ENCODE peak calls at places on chromosomes 6 and 20, in five cellular contexts. E, I, J, F and P are unnamed samples.

GRCh38 chr6:94245395-94245794 is 826.0 kb upstream of the EPHA7 start:
- DNase-seq in E (no peak), I (no peak), J (no peak), F (no peak), P (no peak)

GRCh38 chr6:100237881-100238280 is 226.8 kb downstream of the SIM1 start:
- DNase-seq in E (no peak), I (no peak), J (no peak), F (no peak), P (no peak)

GRCh38 chr6:139519571-139520031 is 145.2 kb upstream of the CITED2 start:
- DNase-seq in E (no peak), I (no peak), J (peak), F (no peak), P (no peak)

GRCh38 chr6:55528624-55529023 is 50.4 kb downstream of the HMGCLL1 start:
- DNase-seq in E (no peak), I (peak), J (peak), F (no peak), P (no peak)

GRCh38 chr20:61763740-61764400 is 301.8 kb downstream of the TAF4 start:
- DNase-seq in E (no peak), I (peak), J (no peak), F (no peak), P (no peak)

GRCh38 chr6:148524976-148525375 is 182.3 kb downstream of the SASH1 start:
- DNase-seq in E (no peak), I (no peak), J (peak), F (no peak), P (no peak)

GRCh38 chr6:159633196-159633595 is 59.8 kb downstream of the SOD2 start:
- DNase-seq in E (no peak), I (no peak), J (peak), F (no peak), P (no peak)

GRCh38 chr6:149003560-149003959 is 256.7 kb downstream of the UST start:
- DNase-seq in E (no peak), I (no peak), J (no peak), F (no peak), P (no peak)

GRCh38 chr6:35754452-35755321 is 17.9 kb downstream of the ARMC12 start:
- DNase-seq in E (no peak), I (no peak), J (no peak), F (no peak), P (no peak)

GRCh38 chr6:97305676-97306075 is 22.7 kb upstream of the MMS22L start:
- DNase-seq in E (no peak), I (no peak), J (no peak), F (no peak), P (no peak)

GRCh38 chr6:7532232-7532631 is 9.2 kb upstream of the DSP start:
- DNase-seq in E (no peak), I (peak), J (no peak), F (no peak), P (no peak)

GRCh38 chr20:24622856-24623255 is 153.4 kb downstream of the SYNDIG1 start:
- DNase-seq in E (no peak), I (no peak), J (no peak), F (no peak), P (no peak)

GRCh38 chr20:52552181-52552872 is 360.7 kb upstream of the ZFP64 start:
- DNase-seq in E (no peak), I (no peak), J (peak), F (no peak), P (no peak)

GRCh38 chr6:159172066-159172465 is 2.9 kb downstream of the FNDC1 start:
- DNase-seq in E (no peak), I (no peak), J (peak), F (no peak), P (no peak)

GRCh38 chr6:139370047-139370706 is 4.3 kb downstream of the CITED2 start:
- DNase-seq in E (peak), I (no peak), J (peak), F (no peak), P (no peak)

GRCh38 chr6:167140589-167141474 is 16.9 kb downstream of the GPR31 start:
- DNase-seq in E (no peak), I (no peak), J (no peak), F (no peak), P (no peak)

GRCh38 chr6:128521302-128521632 is 868 bp upstream of the PTPRK start:
- DNase-seq in E (no peak), I (no peak), J (peak), F (no peak), P (no peak)

GRCh38 chr6:9138856-9139426 is 703.6 kb upstream of the SLC35B3 start:
- DNase-seq in E (no peak), I (no peak), J (no peak), F (no peak), P (no peak)

GRCh38 chr6:161618816-161619454 is 345.1 kb upstream of the AGPAT4 start:
- DNase-seq in E (peak), I (peak), J (peak), F (no peak), P (no peak)

GRCh38 chr20:57993738-57994431 is 234.6 kb downstream of the ANKRD60 start:
- DNase-seq in E (no peak), I (no peak), J (no peak), F (no peak), P (no peak)

GRCh38 chr6:165774903-165775608 is 112.0 kb upstream of the PDE10A start:
- DNase-seq in E (no peak), I (no peak), J (peak), F (no peak), P (no peak)

GRCh38 chr20:49590163-49591017 is 22.5 kb upstream of the PTGIS start:
- DNase-seq in E (no peak), I (no peak), J (no peak), F (no peak), P (no peak)

GRCh38 chr20:25249198-25249931 is 1.5 kb downstream of the PYGB start:
- DNase-seq in E (no peak), I (no peak), J (no peak), F (no peak), P (no peak)

DNA sequence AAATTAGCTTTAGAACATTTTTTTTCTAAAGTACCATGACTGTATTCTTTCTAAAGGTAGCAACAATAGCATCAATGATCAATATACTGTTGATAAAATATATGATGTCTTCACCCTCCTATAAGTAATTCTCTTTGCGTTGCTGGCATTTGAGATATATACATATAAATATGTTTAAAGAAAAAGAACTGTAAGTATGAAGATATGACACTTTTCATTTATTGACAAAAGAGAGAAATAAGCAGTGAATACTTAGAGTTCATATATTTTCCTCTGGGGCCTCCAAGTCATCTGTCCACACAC is 49.4 kb upstream of the SCGN start:
- DNase-seq in E (no peak), I (no peak), J (no peak), F (no peak), P (no peak)
- TF ChIP-seq CTCF in E (no peak), I (no peak), J (no peak), F (peak), P (peak)

GRCh38 chr6:146788115-146788514 is 189.3 kb downstream of the ADGB start:
- DNase-seq in E (no peak), I (no peak), J (no peak), F (no peak), P (no peak)

GRCh38 chr6:146781836-146782235 is 183.1 kb downstream of the ADGB start:
- DNase-seq in E (no peak), I (no peak), J (no peak), F (no peak), P (no peak)

GRCh38 chr6:146790561-146791091 is 191.9 kb downstream of the ADGB start:
- DNase-seq in E (no peak), I (no peak), J (no peak), F (no peak), P (no peak)

GRCh38 chr6:146785001-146785585 is 186.3 kb downstream of the ADGB start:
- DNase-seq in E (no peak), I (no peak), J (peak), F (no peak), P (no peak)
- TF ChIP-seq CTCF in E (peak), I (peak), J (peak), F (peak), P (peak)

GRCh38 chr6:40563111-40563510 is 24.1 kb downstream of the LRFN2 start:
- DNase-seq in E (no peak), I (no peak), J (no peak), F (no peak), P (no peak)
- TF ChIP-seq CTCF in E (no peak), I (no peak), J (no peak), F (no peak), P (no peak)

GRCh38 chr6:131929227-131929626 is 21.9 kb downstream of the CCN2 start:
- DNase-seq in E (no peak), I (no peak), J (no peak), F (no peak), P (no peak)
- TF ChIP-seq CTCF in E (no peak), I (no peak), J (peak), F (no peak), P (no peak)